ENCODE peak calls at places on chromosomes 2 and 18, in four cellular contexts. Y, J, Z and D are unnamed samples. For H3K79me2, the result is how much of the 10 kb centered on the place peaks cover.

GRCh38 chr2:10935953-10936942 is 24.5 kb downstream of the KCNF1 start:
- DNase-seq in Y (no peak), J (peak), Z (peak), D (no peak)

GRCh38 chr2:15448242-15448839 is 112.8 kb downstream of the NBAS start:
- DNase-seq in Y (no peak), J (peak), Z (no peak), D (no peak)

GRCh38 chr18:14086459-14087231 is 45.6 kb downstream of the ZNF519 start:
- DNase-seq in Y (no peak), J (peak), Z (peak), D (peak)

GRCh38 chr2:160345102-160345501 is 145.0 kb upstream of the ITGB6 start:
- DNase-seq in Y (no peak), J (no peak), Z (peak), D (no peak)

GRCh38 chr2:47072018-47072691 is 83.0 kb downstream of the STPG4 start:
- DNase-seq in Y (no peak), J (peak), Z (no peak), D (peak)

GRCh38 chr2:96608459-96609455 is 29.4 kb downstream of the KANSL3 start:
- DNase-seq in Y (peak), J (peak), Z (no peak), D (no peak)

GRCh38 chr2:217954469-217954868 is 48.3 kb downstream of the TNS1 start:
- DNase-seq in Y (no peak), J (no peak), Z (no peak), D (no peak)

GRCh38 chr2:46181789-46182530 is 115.2 kb upstream of the EPAS1 start:
- DNase-seq in Y (no peak), J (no peak), Z (no peak), D (no peak)

DNA sequence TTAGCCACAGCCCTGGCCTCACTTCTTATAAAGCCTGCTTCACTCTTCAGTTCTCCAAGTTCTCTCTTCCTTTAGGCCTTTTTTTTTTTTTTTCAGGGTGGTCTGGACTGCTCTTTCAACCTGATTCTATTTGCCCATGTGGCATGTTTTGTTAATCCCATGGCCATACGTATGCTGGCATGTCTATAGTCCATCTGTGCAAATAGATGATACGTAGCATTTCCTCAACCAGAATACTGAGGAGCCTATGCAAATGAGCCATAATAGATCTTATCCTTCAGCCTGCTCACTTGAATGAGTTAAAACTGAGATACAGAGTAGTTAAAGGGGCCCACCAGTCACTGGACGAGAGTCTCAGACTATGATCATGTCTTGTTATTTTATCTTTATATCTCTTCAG is 265.2 kb upstream of the CXCR4 start:
- DNase-seq in Y (no peak), J (no peak), Z (peak), D (no peak)
- H3K27ac ChIP-seq in Y (peak), J (no peak), Z (peak), D (no peak)

GRCh38 chr2:230658577-230658876 is 54.1 kb upstream of the CAB39 start:
- DNase-seq in Y (no peak), J (no peak), Z (no peak), D (no peak)
- H3K4me3 ChIP-seq in Y (peak), J (no peak), Z (no peak), D (no peak)

DNA sequence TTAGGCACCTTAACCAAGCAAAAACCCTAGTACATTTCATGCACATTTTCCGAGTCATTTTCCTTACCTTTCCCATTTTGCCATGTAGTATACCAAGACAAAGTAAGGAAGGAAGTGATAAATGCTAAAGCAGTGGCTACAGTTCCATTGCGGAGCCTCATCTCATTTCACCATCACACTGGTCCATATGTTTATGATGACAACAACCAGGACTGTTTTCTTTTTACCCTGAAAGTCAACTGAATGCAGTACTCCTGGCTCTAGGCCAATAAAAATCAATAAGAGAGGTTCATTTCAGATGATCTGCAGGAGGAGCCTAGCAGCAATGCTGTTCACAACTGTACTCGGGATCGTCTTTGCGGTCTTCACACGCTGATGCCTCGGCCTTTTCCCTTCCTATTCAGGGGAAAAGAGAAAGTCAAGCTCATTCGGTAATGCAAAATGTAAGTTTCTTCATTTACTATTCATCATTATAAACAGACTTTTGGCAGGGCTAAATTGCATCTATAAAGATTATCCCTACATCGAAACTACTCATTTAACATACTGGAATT is 4.7 kb downstream of the MGAT4A start:
- DNase-seq in Y (no peak), J (no peak), Z (no peak), D (no peak)
- H3K79me2 ChIP-seq in Y (under half), J (under half), Z (under half), D (under half)

DNA sequence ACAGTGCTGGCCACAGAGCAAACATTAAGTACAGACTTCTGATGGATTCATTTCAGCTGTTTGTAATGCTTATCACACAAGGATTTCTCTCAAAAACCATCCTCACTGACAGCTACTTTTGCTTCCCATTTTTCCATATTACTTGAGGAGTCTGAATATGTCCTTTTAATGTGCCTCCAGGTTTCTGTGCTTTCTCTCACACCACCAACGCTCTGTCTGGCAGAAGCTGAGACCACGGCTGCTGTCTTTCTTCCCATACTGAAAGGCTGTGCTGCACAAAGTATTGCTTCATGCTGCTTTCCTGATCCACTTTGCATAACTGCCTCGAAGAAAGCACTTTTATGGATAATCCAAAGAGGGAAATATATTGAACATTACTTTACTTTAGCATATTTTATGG is 312.1 kb upstream of the ZEB2 start:
- DNase-seq in Y (no peak), J (no peak), Z (no peak), D (no peak)
- H3K27ac ChIP-seq in Y (no peak), J (no peak), Z (no peak), D (no peak)

GRCh38 chr2:21841341-21841740 is 717.6 kb downstream of the TDRD15 start:
- DNase-seq in Y (no peak), J (no peak), Z (no peak), D (peak)

GRCh38 chr2:21836766-21837543 is 713.2 kb downstream of the TDRD15 start:
- DNase-seq in Y (no peak), J (peak), Z (no peak), D (no peak)

GRCh38 chr2:21836261-21836660 is 712.5 kb downstream of the TDRD15 start:
- DNase-seq in Y (no peak), J (no peak), Z (no peak), D (no peak)

DNA sequence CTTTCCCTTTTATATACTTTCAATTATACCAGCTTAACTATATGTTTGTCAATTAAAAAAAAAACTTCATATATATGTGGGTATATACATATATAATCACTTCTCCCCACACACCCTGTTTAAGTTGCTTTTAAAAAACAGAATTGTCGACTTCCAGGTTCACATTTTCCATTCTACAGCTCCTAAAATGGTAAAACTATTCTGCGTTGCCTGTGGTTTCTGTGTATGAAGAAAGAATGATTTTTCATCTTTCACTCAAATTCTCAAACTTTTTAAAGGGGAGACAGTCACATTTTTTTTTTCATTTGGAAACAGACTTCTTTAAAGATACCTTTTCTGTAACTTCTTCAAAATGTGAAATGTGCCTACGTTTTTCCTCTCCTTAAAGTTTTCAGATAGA is 713.8 kb downstream of the TDRD15 start:
- DNase-seq in Y (no peak), J (no peak), Z (no peak), D (no peak)
- H3K4me3 ChIP-seq in Y (no peak), J (no peak), Z (no peak), D (no peak)

GRCh38 chr2:54564439-54564838 is 108.3 kb downstream of the SPTBN1 start:
- DNase-seq in Y (no peak), J (no peak), Z (no peak), D (no peak)

GRCh38 chr2:54568876-54569298 is 112.8 kb downstream of the SPTBN1 start:
- DNase-seq in Y (peak), J (no peak), Z (peak), D (peak)

GRCh38 chr2:54561795-54562592 is 105.9 kb downstream of the SPTBN1 start:
- DNase-seq in Y (no peak), J (no peak), Z (no peak), D (no peak)

GRCh38 chr2:54566896-54567295 is 110.8 kb downstream of the SPTBN1 start:
- DNase-seq in Y (no peak), J (no peak), Z (no peak), D (no peak)

GRCh38 chr2:54565551-54565950 is 109.4 kb downstream of the SPTBN1 start:
- DNase-seq in Y (no peak), J (no peak), Z (no peak), D (no peak)
- H3K79me2 ChIP-seq in Y (half or more), J (half or more), Z (half or more), D (half or more)